ENCODE peak calls at places on chromosomes 11 and 22, in seven cellular contexts. V is GM23248, S is fibroblast of lung, O is H9, B is SK-N-SH, E is mammary epithelial cell, U is H1. G is an unnamed sample.

GRCh38 chr11:125626381-125626950 is 1.5 kb downstream of the CHEK1 start:
- DNase-seq in V (peak; percentile 72), S (no peak), O (no peak), B (no peak), E (no peak), U (peak; percentile 82), G (no peak)

GRCh38 chr11:95803973-95804372 is 13.7 kb downstream of the CEP57 start:
- DNase-seq in V (no peak), S (no peak), O (no peak), B (no peak), E (no peak), U (no peak), G (no peak)

GRCh38 chr11:47852053-47852452 is 3.9 kb upstream of the NUP160 start:
- DNase-seq in V (no peak), S (no peak), O (no peak), B (no peak), E (no peak), U (no peak), G (no peak)

GRCh38 chr11:128692750-128693578 is 908 bp upstream of the FLI1 start:
- DNase-seq in V (peak; percentile 87), S (peak; percentile 39), O (peak; percentile 58), B (peak; percentile 63), E (peak; percentile 52), U (no peak), G (peak; percentile 96)

GRCh38 chr11:44409071-44409470 is 99.1 kb upstream of the ALX4 start:
- DNase-seq in V (no peak), S (no peak), O (no peak), B (no peak), E (no peak), U (no peak), G (no peak)

GRCh38 chr11:70467196-70468085 is 69.1 kb downstream of the CTTN start:
- DNase-seq in V (peak; percentile 67), S (no peak), O (no peak), B (peak; percentile 85), E (peak; percentile 15), U (no peak), G (peak; percentile 95)

GRCh38 chr11:27218498-27219038 is 144.4 kb downstream of the CCDC34 start:
- DNase-seq in V (peak; percentile 98), S (peak; percentile 99), O (no peak), B (no peak), E (no peak), U (no peak), G (peak; percentile 92)

GRCh38 chr11:91981995-91982394 is 242.6 kb upstream of the FAT3 start:
- DNase-seq in V (peak; percentile 95), S (peak; percentile 98), O (no peak), B (no peak), E (peak; percentile 88), U (no peak), G (peak; percentile 91)

GRCh38 chr11:103883856-103884255 is 152.6 kb upstream of the DDI1 start:
- DNase-seq in V (no peak), S (no peak), O (no peak), B (no peak), E (no peak), U (no peak), G (no peak)

GRCh38 chr11:110497204-110497987 is 67.6 kb downstream of the FDX1 start:
- DNase-seq in V (no peak), S (no peak), O (no peak), B (no peak), E (peak; percentile 12), U (no peak), G (no peak)

GRCh38 chr11:117424781-117425180 is 97.1 kb downstream of the CEP164 start:
- DNase-seq in V (peak; percentile 80), S (no peak), O (no peak), B (no peak), E (no peak), U (no peak), G (peak; percentile 93)

GRCh38 chr22:17920145-17920605 is 104.2 kb downstream of the MICAL3 start:
- DNase-seq in V (no peak), S (peak; percentile 76), O (peak; percentile 68), B (peak; percentile 79), E (peak; percentile 72), U (no peak), G (no peak)

GRCh38 chr22:22818861-22819855 is 68.5 kb upstream of the IGLL5 start:
- DNase-seq in V (no peak), S (no peak), O (no peak), B (no peak), E (no peak), U (no peak), G (no peak)

GRCh38 chr11:96486890-96487633 is 97.2 kb downstream of the JRKL start:
- DNase-seq in V (peak; percentile 18), S (peak; percentile 36), O (peak; percentile 60), B (no peak), E (peak; percentile 18), U (no peak), G (no peak)

GRCh38 chr11:71212871-71213559 is 39.4 kb downstream of the SHANK2 start:
- DNase-seq in V (peak; percentile 33), S (no peak), O (no peak), B (no peak), E (no peak), U (no peak), G (peak; percentile 77)

GRCh38 chr11:32434116-32434386 is 1.3 kb downstream of the WT1 start:
- DNase-seq in V (no peak), S (no peak), O (no peak), B (no peak), E (no peak), U (no peak), G (no peak)

GRCh38 chr11:87859583-87859982 is 315.7 kb downstream of the RAB38 start:
- DNase-seq in V (no peak), S (peak; percentile 21), O (no peak), B (no peak), E (no peak), U (no peak), G (no peak)

GRCh38 chr11:119028346-119029068 is 2.2 kb downstream of the SLC37A4 start:
- DNase-seq in V (no peak), S (no peak), O (no peak), B (no peak), E (no peak), U (no peak), G (no peak)

GRCh38 chr22:42920101-42920820 is 63.2 kb upstream of the ARFGAP3 start:
- DNase-seq in V (peak; percentile 93), S (peak; percentile 64), O (no peak), B (no peak), E (peak; percentile 55), U (no peak), G (peak; percentile 90)

GRCh38 chr11:59666969-59667368 is 1.9 kb downstream of the PATL1 start:
- DNase-seq in V (peak; percentile 57), S (no peak), O (no peak), B (no peak), E (no peak), U (no peak), G (peak; percentile 31)

GRCh38 chr11:128195057-128195751 is 392.2 kb downstream of the ETS1 start:
- DNase-seq in V (no peak), S (no peak), O (no peak), B (no peak), E (no peak), U (no peak), G (no peak)

GRCh38 chr11:100716848-100717247 is 29.8 kb downstream of the ARHGAP42 start:
- DNase-seq in V (no peak), S (no peak), O (no peak), B (no peak), E (no peak), U (no peak), G (no peak)

GRCh38 chr11:118938491-118939411 is 13.0 kb upstream of the BCL9L start:
- DNase-seq in V (peak; percentile 68), S (peak; percentile 95), O (no peak), B (no peak), E (peak; percentile 97), U (no peak), G (peak; percentile 90)

GRCh38 chr11:72361321-72361720 is 73.0 kb downstream of the CLPB start:
- DNase-seq in V (no peak), S (no peak), O (no peak), B (no peak), E (no peak), U (no peak), G (no peak)

GRCh38 chr11:32420937-32421532 is 14.3 kb downstream of the WT1 start:
- DNase-seq in V (no peak), S (peak; percentile 11), O (no peak), B (peak; percentile 16), E (peak; percentile 43), U (no peak), G (no peak)

DNA sequence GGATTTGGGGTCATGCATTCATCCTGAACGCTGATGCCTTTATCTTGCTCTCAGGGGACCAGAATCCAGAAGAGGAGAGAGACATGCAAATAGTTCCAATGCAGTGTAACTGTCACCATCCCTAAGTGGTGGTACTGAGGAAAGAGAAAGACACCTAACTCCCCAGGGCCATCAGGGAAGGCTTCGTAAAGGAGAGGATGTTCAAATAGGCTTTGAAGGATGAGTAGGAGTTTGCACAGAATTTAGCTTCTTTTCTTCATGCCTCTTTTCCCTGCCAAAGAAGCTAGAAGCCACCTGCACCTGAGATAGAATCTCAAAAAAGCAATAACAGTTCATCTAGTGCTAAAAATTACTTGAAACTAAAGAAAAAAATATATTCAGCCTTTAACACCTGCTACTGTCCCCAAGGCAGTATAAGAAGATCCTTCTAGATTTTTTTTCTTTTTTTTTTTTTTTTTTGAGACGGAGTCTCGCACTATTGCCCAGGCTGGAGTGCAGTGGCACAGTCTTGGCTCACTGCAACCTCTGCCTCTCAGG is 16.7 kb upstream of the XBP1 start:
- DNase-seq in V (no peak), S (no peak), O (no peak), B (no peak), E (no peak), U (no peak), G (no peak)
- H3K4me1 ChIP-seq in V (no peaks in the 10 kb centered on the region), S (no peaks in the 10 kb centered on the region), O (peaks cover 7% of the 10 kb centered on the region), B (no peaks in the 10 kb centered on the region), E (no peaks in the 10 kb centered on the region), U (no peaks in the 10 kb centered on the region), G (peaks cover 4% of the 10 kb centered on the region)

GRCh38 chr11:3049430-3050243 is 7.6 kb downstream of the CARS1 start:
- DNase-seq in V (peak; percentile 99), S (peak; percentile 97), O (no peak), B (peak; percentile 39), E (peak; percentile 88), U (no peak), G (peak; percentile 99)
- H4K20me1 ChIP-seq in V (peaks cover 33% of the 10 kb centered on the region), S (no peaks in the 10 kb centered on the region), O (no peaks in the 10 kb centered on the region), B (peaks cover 88% of the 10 kb centered on the region), E (peaks cover 16% of the 10 kb centered on the region), U (peaks cover 42% of the 10 kb centered on the region), G (peaks cover 56% of the 10 kb centered on the region)

DNA sequence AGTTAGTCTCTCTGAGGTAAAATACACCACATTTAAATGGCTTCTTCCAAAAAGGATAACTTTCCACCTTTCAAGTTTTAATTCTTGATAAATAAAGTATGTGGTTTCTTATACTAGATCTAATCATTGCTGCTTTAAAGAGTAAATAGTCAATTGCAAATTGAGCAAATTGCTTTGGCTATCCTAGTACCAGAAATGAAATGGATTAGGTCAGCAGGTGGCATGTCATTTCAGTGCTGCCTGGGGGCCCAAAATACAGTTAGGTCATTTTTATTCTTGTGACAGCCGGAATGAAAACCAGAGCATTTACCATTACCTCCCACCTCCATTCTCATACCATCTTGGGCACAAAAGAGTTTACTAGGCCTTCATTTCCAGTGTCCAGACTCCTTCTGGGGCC is 70.2 kb downstream of the PHF21A start:
- DNase-seq in V (no peak), S (no peak), O (no peak), B (peak; percentile 22), E (no peak), U (no peak), G (no peak)
- H3K4me1 ChIP-seq in V (peaks cover 38% of the 10 kb centered on the region), S (peaks cover 6% of the 10 kb centered on the region), O (peaks cover 15% of the 10 kb centered on the region), B (peaks cover 21% of the 10 kb centered on the region), E (peaks cover 12% of the 10 kb centered on the region), U (peaks cover 5% of the 10 kb centered on the region), G (peaks cover 31% of the 10 kb centered on the region)

GRCh38 chr22:46667245-46667623 is 47.0 kb downstream of the GRAMD4 start:
- DNase-seq in V (no peak), S (no peak), O (no peak), B (no peak), E (no peak), U (no peak), G (no peak)
- H4K20me1 ChIP-seq in V (no peaks in the 10 kb centered on the region), S (no peaks in the 10 kb centered on the region), O (no peaks in the 10 kb centered on the region), B (no peaks in the 10 kb centered on the region), E (no peaks in the 10 kb centered on the region), U (no peaks in the 10 kb centered on the region), G (peaks cover 9% of the 10 kb centered on the region)